ENCODE peak calls at places on chromosomes 6 and 20, in six cellular contexts. One of them, this sample, is unnamed.

GRCh38 chr6:24357336-24358218 is at the start of gene DCDC2:
- DNase-seq in fibroblast of pulmonary artery: peak
- DNase-seq in cardiac fibroblast: peak
- DNase-seq in left ventricle myocardium inferior: no peak
- DNase-seq in fibroblast of villous mesenchyme: peak
- DNase-seq in dorsolateral prefrontal cortex: peak
- DNase-seq in this sample: peak

GRCh38 chr6:13526718-13527668 is 39.6 kb upstream of the GFOD1 start:
- DNase-seq in left ventricle myocardium inferior: peak
- DNase-seq in fibroblast of pulmonary artery: peak
- DNase-seq in fibroblast of villous mesenchyme: peak
- DNase-seq in dorsolateral prefrontal cortex: no peak
- DNase-seq in cardiac fibroblast: peak
- DNase-seq in this sample: peak

GRCh38 chr6:109925060-109925459 is 53.1 kb upstream of the GPR6 start:
- DNase-seq in cardiac fibroblast: no peak
- DNase-seq in left ventricle myocardium inferior: no peak
- DNase-seq in fibroblast of villous mesenchyme: peak
- DNase-seq in fibroblast of pulmonary artery: peak
- DNase-seq in dorsolateral prefrontal cortex: no peak
- DNase-seq in this sample: no peak

GRCh38 chr20:41630846-41631245 is 12.7 kb upstream of the CHD6 start:
- DNase-seq in fibroblast of villous mesenchyme: no peak
- DNase-seq in left ventricle myocardium inferior: no peak
- DNase-seq in dorsolateral prefrontal cortex: no peak
- DNase-seq in cardiac fibroblast: no peak
- DNase-seq in fibroblast of pulmonary artery: no peak
- DNase-seq in this sample: no peak

GRCh38 chr6:55985309-55985708 is 109.9 kb upstream of the BMP5 start:
- DNase-seq in fibroblast of pulmonary artery: no peak
- DNase-seq in cardiac fibroblast: no peak
- DNase-seq in dorsolateral prefrontal cortex: no peak
- DNase-seq in left ventricle myocardium inferior: no peak
- DNase-seq in fibroblast of villous mesenchyme: no peak
- DNase-seq in this sample: no peak

GRCh38 chr6:34562861-34563512 is 6.9 kb upstream of the SPDEF start:
- DNase-seq in left ventricle myocardium inferior: no peak
- DNase-seq in cardiac fibroblast: no peak
- DNase-seq in fibroblast of pulmonary artery: no peak
- DNase-seq in dorsolateral prefrontal cortex: no peak
- DNase-seq in fibroblast of villous mesenchyme: no peak
- DNase-seq in this sample: no peak

GRCh38 chr20:50108571-50109235 is 4.2 kb downstream of the UBE2V1 start:
- DNase-seq in cardiac fibroblast: no peak
- DNase-seq in fibroblast of pulmonary artery: no peak
- DNase-seq in fibroblast of villous mesenchyme: no peak
- DNase-seq in dorsolateral prefrontal cortex: no peak
- DNase-seq in left ventricle myocardium inferior: no peak
- DNase-seq in this sample: no peak

GRCh38 chr20:59042151-59042795 is at the start of gene PRELID3B:
- DNase-seq in dorsolateral prefrontal cortex: no peak
- DNase-seq in fibroblast of villous mesenchyme: peak
- DNase-seq in fibroblast of pulmonary artery: no peak
- DNase-seq in left ventricle myocardium inferior: peak
- DNase-seq in cardiac fibroblast: peak
- DNase-seq in this sample: peak

GRCh38 chr20:36969478-36970186 is 18.1 kb upstream of the SAMHD1 start:
- DNase-seq in dorsolateral prefrontal cortex: no peak
- DNase-seq in cardiac fibroblast: no peak
- DNase-seq in fibroblast of villous mesenchyme: no peak
- DNase-seq in left ventricle myocardium inferior: no peak
- DNase-seq in fibroblast of pulmonary artery: no peak
- DNase-seq in this sample: no peak

GRCh38 chr6:36797055-36797454 is 42.2 kb downstream of the CPNE5 start:
- DNase-seq in left ventricle myocardium inferior: no peak
- DNase-seq in cardiac fibroblast: no peak
- DNase-seq in fibroblast of pulmonary artery: no peak
- DNase-seq in fibroblast of villous mesenchyme: no peak
- DNase-seq in dorsolateral prefrontal cortex: no peak
- DNase-seq in this sample: no peak

GRCh38 chr20:36848078-36848660 is 27.8 kb upstream of the TLDC2 start:
- DNase-seq in fibroblast of pulmonary artery: peak
- DNase-seq in cardiac fibroblast: peak
- DNase-seq in fibroblast of villous mesenchyme: peak
- DNase-seq in left ventricle myocardium inferior: peak
- DNase-seq in dorsolateral prefrontal cortex: no peak
- DNase-seq in this sample: no peak

GRCh38 chr20:25402583-25402982 is 4.9 kb upstream of the GINS1 start:
- DNase-seq in cardiac fibroblast: no peak
- DNase-seq in dorsolateral prefrontal cortex: no peak
- DNase-seq in left ventricle myocardium inferior: no peak
- DNase-seq in fibroblast of villous mesenchyme: no peak
- DNase-seq in fibroblast of pulmonary artery: no peak
- DNase-seq in this sample: no peak

GRCh38 chr20:57072184-57072583 is 194.3 kb downstream of the BMP7 start:
- DNase-seq in fibroblast of pulmonary artery: no peak
- DNase-seq in fibroblast of villous mesenchyme: no peak
- DNase-seq in cardiac fibroblast: no peak
- DNase-seq in left ventricle myocardium inferior: no peak
- DNase-seq in dorsolateral prefrontal cortex: no peak
- DNase-seq in this sample: no peak

GRCh38 chr6:48765352-48765961 is 654.5 kb upstream of the PTCHD4 start:
- DNase-seq in dorsolateral prefrontal cortex: no peak
- DNase-seq in left ventricle myocardium inferior: no peak
- DNase-seq in cardiac fibroblast: peak
- DNase-seq in fibroblast of pulmonary artery: peak
- DNase-seq in fibroblast of villous mesenchyme: peak
- DNase-seq in this sample: peak
- TF ChIP-seq CTCF in dorsolateral prefrontal cortex: peak
- TF ChIP-seq CTCF in left ventricle myocardium inferior: peak
- TF ChIP-seq CTCF in cardiac fibroblast: peak
- TF ChIP-seq CTCF in fibroblast of pulmonary artery: peak
- TF ChIP-seq CTCF in fibroblast of villous mesenchyme: peak
- TF ChIP-seq CTCF in this sample: peak

DNA sequence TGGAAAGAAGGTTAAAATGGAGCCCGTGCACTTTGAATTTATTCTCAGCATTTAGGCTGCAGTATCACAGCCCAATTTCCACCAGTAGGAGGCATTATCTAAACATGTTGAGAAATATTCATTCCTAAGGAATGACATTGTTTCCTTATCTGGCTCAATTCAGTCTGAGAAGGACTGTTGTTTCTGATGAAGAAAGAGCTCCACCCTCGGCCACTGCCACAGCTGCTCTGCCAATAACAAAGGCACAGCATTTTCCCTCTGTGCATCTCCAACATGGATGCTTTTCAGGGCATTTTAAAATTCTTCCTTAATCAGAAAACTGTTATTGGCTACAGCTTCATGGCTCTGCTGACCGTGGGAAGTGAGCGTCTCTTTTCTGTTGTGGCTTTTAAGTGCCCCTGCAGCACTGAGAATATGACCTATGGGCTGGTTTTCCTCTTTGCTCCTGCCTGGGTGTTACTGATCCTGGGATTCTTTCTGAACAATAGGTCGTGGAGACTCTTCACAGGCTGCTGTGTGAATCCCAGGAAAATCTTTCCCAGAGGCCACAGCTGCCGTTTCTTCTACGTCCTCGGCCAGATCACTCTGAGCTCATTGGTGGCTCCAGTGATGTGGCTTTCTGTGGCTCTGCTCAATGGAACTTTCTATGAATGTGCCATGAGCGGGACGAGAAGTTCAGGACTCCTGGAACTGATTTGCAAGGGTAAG is at the start of gene CALHM5:
- DNase-seq in cardiac fibroblast: peak
- DNase-seq in dorsolateral prefrontal cortex: no peak
- DNase-seq in fibroblast of pulmonary artery: peak
- DNase-seq in fibroblast of villous mesenchyme: peak
- DNase-seq in left ventricle myocardium inferior: peak
- DNase-seq in this sample: peak
- TF ChIP-seq CTCF in cardiac fibroblast: peak
- TF ChIP-seq CTCF in dorsolateral prefrontal cortex: peak
- TF ChIP-seq CTCF in fibroblast of pulmonary artery: peak
- TF ChIP-seq CTCF in fibroblast of villous mesenchyme: peak
- TF ChIP-seq CTCF in left ventricle myocardium inferior: peak
- TF ChIP-seq CTCF in this sample: peak

GRCh38 chr6:148251286-148251685 is 91.4 kb upstream of the SASH1 start:
- DNase-seq in fibroblast of villous mesenchyme: peak
- DNase-seq in left ventricle myocardium inferior: no peak
- DNase-seq in cardiac fibroblast: peak
- DNase-seq in fibroblast of pulmonary artery: peak
- DNase-seq in dorsolateral prefrontal cortex: no peak
- DNase-seq in this sample: no peak
- TF ChIP-seq CTCF in fibroblast of villous mesenchyme: peak
- TF ChIP-seq CTCF in left ventricle myocardium inferior: peak
- TF ChIP-seq CTCF in cardiac fibroblast: peak
- TF ChIP-seq CTCF in fibroblast of pulmonary artery: peak
- TF ChIP-seq CTCF in dorsolateral prefrontal cortex: peak
- TF ChIP-seq CTCF in this sample: no peak

GRCh38 chr6:99905209-99906106 is 88.6 kb downstream of the MCHR2 start:
- DNase-seq in fibroblast of villous mesenchyme: peak
- DNase-seq in cardiac fibroblast: peak
- DNase-seq in fibroblast of pulmonary artery: peak
- DNase-seq in left ventricle myocardium inferior: no peak
- DNase-seq in dorsolateral prefrontal cortex: no peak
- DNase-seq in this sample: peak
- TF ChIP-seq CTCF in fibroblast of villous mesenchyme: peak
- TF ChIP-seq CTCF in cardiac fibroblast: peak
- TF ChIP-seq CTCF in fibroblast of pulmonary artery: peak
- TF ChIP-seq CTCF in left ventricle myocardium inferior: peak
- TF ChIP-seq CTCF in dorsolateral prefrontal cortex: peak
- TF ChIP-seq CTCF in this sample: peak

GRCh38 chr20:54199283-54199682 is 8.6 kb upstream of the PFDN4 start:
- DNase-seq in fibroblast of pulmonary artery: no peak
- DNase-seq in cardiac fibroblast: no peak
- DNase-seq in left ventricle myocardium inferior: no peak
- DNase-seq in fibroblast of villous mesenchyme: no peak
- DNase-seq in dorsolateral prefrontal cortex: no peak
- DNase-seq in this sample: no peak

GRCh38 chr20:54197621-54198604 is 10.0 kb upstream of the PFDN4 start:
- DNase-seq in cardiac fibroblast: peak
- DNase-seq in fibroblast of villous mesenchyme: peak
- DNase-seq in left ventricle myocardium inferior: no peak
- DNase-seq in fibroblast of pulmonary artery: peak
- DNase-seq in dorsolateral prefrontal cortex: no peak
- DNase-seq in this sample: no peak

GRCh38 chr20:54195483-54196472 is 12.1 kb upstream of the PFDN4 start:
- DNase-seq in cardiac fibroblast: no peak
- DNase-seq in left ventricle myocardium inferior: no peak
- DNase-seq in fibroblast of villous mesenchyme: no peak
- DNase-seq in fibroblast of pulmonary artery: no peak
- DNase-seq in dorsolateral prefrontal cortex: no peak
- DNase-seq in this sample: no peak

GRCh38 chr20:54193817-54194216 is 14.1 kb upstream of the PFDN4 start:
- DNase-seq in fibroblast of pulmonary artery: no peak
- DNase-seq in cardiac fibroblast: no peak
- DNase-seq in dorsolateral prefrontal cortex: no peak
- DNase-seq in left ventricle myocardium inferior: no peak
- DNase-seq in fibroblast of villous mesenchyme: no peak
- DNase-seq in this sample: no peak

GRCh38 chr20:54194724-54195438 is 13.0 kb upstream of the PFDN4 start:
- DNase-seq in dorsolateral prefrontal cortex: no peak
- DNase-seq in fibroblast of villous mesenchyme: no peak
- DNase-seq in cardiac fibroblast: peak
- DNase-seq in left ventricle myocardium inferior: no peak
- DNase-seq in fibroblast of pulmonary artery: no peak
- DNase-seq in this sample: no peak
- TF ChIP-seq CTCF in dorsolateral prefrontal cortex: no peak
- TF ChIP-seq CTCF in fibroblast of villous mesenchyme: peak
- TF ChIP-seq CTCF in cardiac fibroblast: peak
- TF ChIP-seq CTCF in left ventricle myocardium inferior: no peak
- TF ChIP-seq CTCF in fibroblast of pulmonary artery: no peak
- TF ChIP-seq CTCF in this sample: peak